ENCODE peak calls at places on chromosomes 16 and 17, in six cellular contexts. One of them, this sample, is unnamed.

GRCh38 chr17:35373984-35374765 is 754 bp upstream of the SLFN11 start:
- DNase-seq in LoVo: no peak
- DNase-seq in AG08396: peak; percentile 61
- DNase-seq in aorta: peak; percentile 85
- DNase-seq in H54: peak; percentile 14
- DNase-seq in AML-193: peak; percentile 78
- DNase-seq in this sample: peak; percentile 20

GRCh38 chr16:65524997-65525396 is 403.1 kb upstream of the CDH11 start:
- DNase-seq in LoVo: no peak
- DNase-seq in AG08396: peak; percentile 35
- DNase-seq in aorta: no peak
- DNase-seq in H54: no peak
- DNase-seq in AML-193: no peak
- DNase-seq in this sample: no peak

GRCh38 chr16:19236561-19236960 is 49.0 kb upstream of the CLEC19A start:
- DNase-seq in LoVo: peak; percentile 83
- DNase-seq in AG08396: peak; percentile 10
- DNase-seq in aorta: no peak
- DNase-seq in H54: no peak
- DNase-seq in AML-193: no peak
- DNase-seq in this sample: no peak

GRCh38 chr17:79177877-79178276 is 103.3 kb downstream of the ENGASE start:
- DNase-seq in LoVo: no peak
- DNase-seq in AG08396: no peak
- DNase-seq in aorta: no peak
- DNase-seq in H54: no peak
- DNase-seq in AML-193: no peak
- DNase-seq in this sample: no peak

GRCh38 chr17:7478276-7479138 is 924 bp downstream of the ZBTB4 start:
- DNase-seq in LoVo: no peak
- DNase-seq in AG08396: peak; percentile 75
- DNase-seq in aorta: peak; percentile 82
- DNase-seq in H54: peak; percentile 57
- DNase-seq in AML-193: peak; percentile 4
- DNase-seq in this sample: peak; percentile 52

GRCh38 chr17:63039899-63040602 is 74.0 kb downstream of the TANC2 start:
- DNase-seq in LoVo: peak; percentile 40
- DNase-seq in AG08396: peak; percentile 26
- DNase-seq in aorta: no peak
- DNase-seq in H54: peak; percentile 13
- DNase-seq in AML-193: no peak
- DNase-seq in this sample: peak; percentile 41

GRCh38 chr16:88923926-88924833 is 52.8 kb downstream of the CBFA2T3 start:
- DNase-seq in LoVo: no peak
- DNase-seq in AG08396: no peak
- DNase-seq in aorta: no peak
- DNase-seq in H54: no peak
- DNase-seq in AML-193: no peak
- DNase-seq in this sample: no peak

GRCh38 chr17:39209317-39210092 is 9.4 kb downstream of the RPL19 start:
- DNase-seq in LoVo: no peak
- DNase-seq in AG08396: peak; percentile 83
- DNase-seq in aorta: peak; percentile 97
- DNase-seq in H54: no peak
- DNase-seq in AML-193: peak; percentile 44
- DNase-seq in this sample: no peak

GRCh38 chr16:70695351-70696070 is 9.7 kb upstream of the MTSS2 start:
- DNase-seq in LoVo: no peak
- DNase-seq in AG08396: no peak
- DNase-seq in aorta: no peak
- DNase-seq in H54: no peak
- DNase-seq in AML-193: no peak
- DNase-seq in this sample: no peak

GRCh38 chr17:2393184-2393953 is 7.5 kb downstream of the MNT start:
- DNase-seq in LoVo: peak; percentile 85
- DNase-seq in AG08396: peak; percentile 91
- DNase-seq in aorta: peak; percentile 96
- DNase-seq in H54: peak; percentile 86
- DNase-seq in AML-193: peak; percentile 21
- DNase-seq in this sample: peak; percentile 86

GRCh38 chr17:60827920-60828319 is 150.3 kb downstream of the BCAS3 start:
- DNase-seq in LoVo: no peak
- DNase-seq in AG08396: no peak
- DNase-seq in aorta: no peak
- DNase-seq in H54: no peak
- DNase-seq in AML-193: no peak
- DNase-seq in this sample: no peak

GRCh38 chr16:67428146-67428731 is 2.7 kb upstream of the HSD11B2 start:
- DNase-seq in LoVo: peak; percentile 53
- DNase-seq in AG08396: peak; percentile 83
- DNase-seq in aorta: peak; percentile 88
- DNase-seq in H54: peak; percentile 72
- DNase-seq in AML-193: peak; percentile 48
- DNase-seq in this sample: peak; percentile 60

GRCh38 chr17:3594056-3594810 is 15.0 kb downstream of the TRPV1 start:
- DNase-seq in LoVo: no peak
- DNase-seq in AG08396: peak; percentile 46
- DNase-seq in aorta: no peak
- DNase-seq in H54: peak; percentile 89
- DNase-seq in AML-193: no peak
- DNase-seq in this sample: no peak

This sample was measured in RWPE1.